ENCODE peak calls at places on chromosomes 7 and 10, in four cellular contexts. D is activated B cell treated with CpG ODN at 0.5 μM for 24 hours, Z is AG08395, K is NCI-H1092. Q is an unnamed sample.
A peak's percentile ranks its signal among the peaks of the same experiment; 100 is the strongest.

GRCh38 chr7:70788276-70788675 is 343.7 kb upstream of the GALNT17 start:
- DNase-seq in D (no peak), K (no peak), Z (no peak), Q (no peak)

GRCh38 chr7:17677408-17677807 is 262.9 kb downstream of the SNX13 start:
- DNase-seq in K (no peak), D (no peak), Z (no peak), Q (no peak)

GRCh38 chr10:44316922-44317215 is 68.0 kb downstream of the CXCL12 start:
- DNase-seq in K (no peak), D (no peak), Z (no peak), Q (no peak)

GRCh38 chr10:30818010-30818660 is 188.6 kb upstream of the LYZL2 start:
- DNase-seq in Z (peak; percentile 43), K (no peak), D (no peak), Q (no peak)

GRCh38 chr10:121956111-121957061 is 18.6 kb downstream of the NSMCE4A start:
- DNase-seq in Z (peak; percentile 40), D (no peak), K (no peak), Q (no peak)

GRCh38 chr7:115249080-115249479 is 327.2 kb downstream of the MDFIC start:
- DNase-seq in D (no peak), Z (peak; percentile 25), K (no peak), Q (no peak)

GRCh38 chr7:30723776-30724175 is 28.2 kb upstream of the INMT start:
- DNase-seq in D (no peak), Z (no peak), K (no peak), Q (no peak)

GRCh38 chr7:80184693-80185092 is 50.1 kb downstream of the GNAI1 start:
- DNase-seq in Z (no peak), D (no peak), K (no peak), Q (no peak)

GRCh38 chr10:51983481-51983880 is 284.1 kb upstream of the CSTF2T start:
- DNase-seq in D (no peak), K (no peak), Z (no peak), Q (no peak)

GRCh38 chr7:7707756-7708310 is 10.6 kb downstream of the RPA3 start:
- DNase-seq in D (no peak), Z (no peak), K (no peak), Q (peak; percentile 29)

GRCh38 chr7:49774459-49775064 is 1.1 kb downstream of the VWC2 start:
- DNase-seq in K (no peak), D (no peak), Z (no peak), Q (no peak)

GRCh38 chr7:135260930-135261721 is 27.5 kb downstream of the STRA8 start:
- DNase-seq in D (no peak), Z (no peak), K (no peak), Q (no peak)

GRCh38 chr7:2651336-2651735 is 19.6 kb downstream of the TTYH3 start:
- DNase-seq in D (no peak), Z (no peak), K (no peak), Q (no peak)

GRCh38 chr10:102492344-102492939 is 10.1 kb downstream of the ACTR1A start:
- DNase-seq in D (no peak), K (no peak), Z (no peak), Q (no peak)

GRCh38 chr10:97356318-97356914 is 21.9 kb upstream of the FRAT2 start:
- DNase-seq in D (no peak), K (no peak), Z (peak; percentile 78), Q (no peak)

GRCh38 chr10:8084799-8085198 is 30.3 kb downstream of the GATA3 start:
- DNase-seq in D (no peak), Z (no peak), K (no peak), Q (no peak)

GRCh38 chr7:147279951-147280350 is 1163.3 kb downstream of the CNTNAP2 start:
- DNase-seq in Z (no peak), K (peak; percentile 39), D (no peak), Q (no peak)

GRCh38 chr10:114507449-114507848 is 103.1 kb upstream of the AFAP1L2 start:
- DNase-seq in K (no peak), Z (no peak), D (no peak), Q (no peak)

GRCh38 chr10:59361659-59362183 is 628 bp downstream of the FAM13C start:
- DNase-seq in D (no peak), Z (no peak), K (no peak), Q (no peak)

GRCh38 chr7:28102778-28103177 is 77.8 kb downstream of the JAZF1 start:
- DNase-seq in D (no peak), Z (peak; percentile 30), K (no peak), Q (no peak)

GRCh38 chr7:41942468-41943097 is 239.7 kb upstream of the INHBA start:
- DNase-seq in Z (peak; percentile 15), D (no peak), K (no peak), Q (no peak)

GRCh38 chr7:105766421-105767191 is 109.8 kb downstream of the ATXN7L1 start:
- DNase-seq in Z (no peak), D (no peak), K (no peak), Q (no peak)

GRCh38 chr7:46160861-46161260 is 239.8 kb upstream of the IGFBP3 start:
- DNase-seq in K (no peak), D (no peak), Z (no peak), Q (no peak)

GRCh38 chr10:73339436-73339835 is 19.2 kb downstream of the CFAP70 start:
- DNase-seq in K (no peak), Z (no peak), D (no peak), Q (no peak)

GRCh38 chr10:102452672-102453340 is 1.5 kb upstream of the C10orf95 start:
- DNase-seq in Z (peak; percentile 71), K (no peak), D (no peak), Q (no peak)

GRCh38 chr7:97639036-97639435 is 92.8 kb upstream of the TAC1 start:
- DNase-seq in Z (no peak), D (no peak), K (no peak), Q (no peak)

GRCh38 chr7:156064921-156065386 is 252.7 kb upstream of the SHH start:
- DNase-seq in Z (no peak), K (no peak), D (no peak), Q (peak; percentile 33)

GRCh38 chr10:54904833-54905232 is 103.8 kb upstream of the PCDH15 start:
- DNase-seq in K (no peak), Z (no peak), D (no peak), Q (no peak)

GRCh38 chr10:110859947-110860376 is 11.8 kb upstream of the PDCD4 start:
- DNase-seq in K (no peak), Z (peak; percentile 90), D (no peak), Q (peak; percentile 69)